ENCODE peak calls at places on chromosomes 13 and 19, in eight cellular contexts. Z is brain microvascular endothelial cell, E is HFF-Myc, B is mesothelial cell of epicardium, Y is activated B cell treated with CpG ODN at 0.5 μM for 24 hours, H is AG09309, Q is A673, F is HCT116. K is an unnamed sample.

GRCh38 chr13:87942204-87942603 is 271.0 kb downstream of the SLITRK5 start:
- DNase-seq in Z (no peak), E (no peak), B (no peak), Y (no peak), H (no peak), Q (no peak), F (no peak), K (no peak)

GRCh38 chr19:45098521-45099464 is 5.8 kb downstream of the PPP1R37 start:
- DNase-seq in Z (no peak), E (no peak), B (no peak), Y (no peak), H (no peak), Q (peak), F (no peak), K (no peak)

GRCh38 chr13:80840313-80840976 is 499.5 kb upstream of the SPRY2 start:
- DNase-seq in Z (peak), E (no peak), B (no peak), Y (no peak), H (no peak), Q (peak), F (no peak), K (no peak)

GRCh38 chr19:17405250-17406038 is at the start of gene BST2:
- DNase-seq in Z (peak), E (no peak), B (peak), Y (peak), H (no peak), Q (peak), F (no peak), K (peak)

GRCh38 chr19:32459199-32459865 is 53.8 kb downstream of the DPY19L3 start:
- DNase-seq in Z (no peak), E (no peak), B (no peak), Y (no peak), H (no peak), Q (no peak), F (no peak), K (no peak)

GRCh38 chr13:32587014-32587773 is 942 bp downstream of the PDS5B start:
- DNase-seq in Z (peak), E (no peak), B (peak), Y (peak), H (no peak), Q (peak), F (peak), K (peak)

GRCh38 chr19:38724380-38724854 is 19.9 kb downstream of the CAPN12 start:
- DNase-seq in Z (no peak), E (no peak), B (no peak), Y (no peak), H (no peak), Q (no peak), F (no peak), K (no peak)

GRCh38 chr13:41289463-41289881 is 21.6 kb upstream of the NAA16 start:
- DNase-seq in Z (no peak), E (no peak), B (no peak), Y (no peak), H (no peak), Q (no peak), F (no peak), K (no peak)

GRCh38 chr13:107006646-107007045 is 438.7 kb upstream of the ARGLU1 start:
- DNase-seq in Z (no peak), E (no peak), B (no peak), Y (no peak), H (no peak), Q (no peak), F (no peak), K (no peak)

GRCh38 chr13:19961484-19961883 is 3.0 kb downstream of the ZMYM2 start:
- DNase-seq in Z (no peak), E (no peak), B (no peak), Y (no peak), H (no peak), Q (no peak), F (no peak), K (no peak)

GRCh38 chr19:16380943-16381755 is 56.5 kb downstream of the KLF2 start:
- DNase-seq in Z (no peak), E (no peak), B (no peak), Y (no peak), H (no peak), Q (no peak), F (no peak), K (peak)

GRCh38 chr19:3053218-3053621 is 9.1 kb downstream of the TLE5 start:
- DNase-seq in Z (no peak), E (no peak), B (no peak), Y (no peak), H (no peak), Q (no peak), F (no peak), K (no peak)

GRCh38 chr13:29753593-29754485 is 96.6 kb downstream of the UBL3 start:
- DNase-seq in Z (no peak), E (no peak), B (no peak), Y (no peak), H (no peak), Q (no peak), F (no peak), K (no peak)

GRCh38 chr13:75770164-75771145 is 134.3 kb downstream of the LMO7 start:
- DNase-seq in Z (peak), E (no peak), B (no peak), Y (no peak), H (no peak), Q (no peak), F (no peak), K (no peak)

GRCh38 chr19:47209323-47210179 is 21.4 kb downstream of the BBC3 start:
- DNase-seq in Z (no peak), E (no peak), B (no peak), Y (no peak), H (no peak), Q (no peak), F (no peak), K (no peak)

GRCh38 chr19:10863107-10863700 is 8.1 kb upstream of the CARM1 start:
- DNase-seq in Z (peak), E (no peak), B (no peak), Y (no peak), H (no peak), Q (no peak), F (no peak), K (peak)

GRCh38 chr13:30394798-30395191 is 27.5 kb upstream of the UBE2L5 start:
- DNase-seq in Z (no peak), E (no peak), B (no peak), Y (no peak), H (no peak), Q (no peak), F (no peak), K (no peak)

GRCh38 chr13:32624441-32624840 is 38.2 kb downstream of the PDS5B start:
- DNase-seq in Z (no peak), E (no peak), B (no peak), Y (no peak), H (no peak), Q (no peak), F (no peak), K (no peak)

GRCh38 chr19:55080121-55080914 is 4.6 kb downstream of the EPS8L1 start:
- DNase-seq in Z (peak), E (no peak), B (peak), Y (peak), H (no peak), Q (peak), F (peak), K (peak)

GRCh38 chr13:44259045-44260042 is 114.3 kb upstream of the SERP2 start:
- DNase-seq in Z (peak), E (no peak), B (no peak), Y (peak), H (no peak), Q (no peak), F (no peak), K (peak)

GRCh38 chr13:76884167-76884566 is 2.0 kb downstream of the KCTD12 start:
- DNase-seq in Z (peak), E (peak), B (no peak), Y (no peak), H (no peak), Q (peak), F (no peak), K (peak)

GRCh38 chr13:99528547-99528946 is 27.3 kb downstream of the TM9SF2 start:
- DNase-seq in Z (no peak), E (no peak), B (no peak), Y (no peak), H (no peak), Q (peak), F (no peak), K (no peak)

GRCh38 chr19:7533281-7533819 is 2.2 kb upstream of the PNPLA6 start:
- DNase-seq in Z (no peak), E (no peak), B (no peak), Y (no peak), H (no peak), Q (peak), F (no peak), K (no peak)

GRCh38 chr19:7533925-7534480 is 1.5 kb upstream of the PNPLA6 start:
- DNase-seq in Z (peak), E (no peak), B (peak), Y (peak), H (peak), Q (peak), F (peak), K (peak)

GRCh38 chr19:7535993-7536685 is 622 bp downstream of the PNPLA6 start:
- DNase-seq in Z (no peak), E (no peak), B (no peak), Y (no peak), H (no peak), Q (no peak), F (no peak), K (no peak)

GRCh38 chr19:7534531-7534980 is 961 bp upstream of the PNPLA6 start:
- DNase-seq in Z (peak), E (peak), B (peak), Y (no peak), H (peak), Q (peak), F (no peak), K (no peak)

DNA sequence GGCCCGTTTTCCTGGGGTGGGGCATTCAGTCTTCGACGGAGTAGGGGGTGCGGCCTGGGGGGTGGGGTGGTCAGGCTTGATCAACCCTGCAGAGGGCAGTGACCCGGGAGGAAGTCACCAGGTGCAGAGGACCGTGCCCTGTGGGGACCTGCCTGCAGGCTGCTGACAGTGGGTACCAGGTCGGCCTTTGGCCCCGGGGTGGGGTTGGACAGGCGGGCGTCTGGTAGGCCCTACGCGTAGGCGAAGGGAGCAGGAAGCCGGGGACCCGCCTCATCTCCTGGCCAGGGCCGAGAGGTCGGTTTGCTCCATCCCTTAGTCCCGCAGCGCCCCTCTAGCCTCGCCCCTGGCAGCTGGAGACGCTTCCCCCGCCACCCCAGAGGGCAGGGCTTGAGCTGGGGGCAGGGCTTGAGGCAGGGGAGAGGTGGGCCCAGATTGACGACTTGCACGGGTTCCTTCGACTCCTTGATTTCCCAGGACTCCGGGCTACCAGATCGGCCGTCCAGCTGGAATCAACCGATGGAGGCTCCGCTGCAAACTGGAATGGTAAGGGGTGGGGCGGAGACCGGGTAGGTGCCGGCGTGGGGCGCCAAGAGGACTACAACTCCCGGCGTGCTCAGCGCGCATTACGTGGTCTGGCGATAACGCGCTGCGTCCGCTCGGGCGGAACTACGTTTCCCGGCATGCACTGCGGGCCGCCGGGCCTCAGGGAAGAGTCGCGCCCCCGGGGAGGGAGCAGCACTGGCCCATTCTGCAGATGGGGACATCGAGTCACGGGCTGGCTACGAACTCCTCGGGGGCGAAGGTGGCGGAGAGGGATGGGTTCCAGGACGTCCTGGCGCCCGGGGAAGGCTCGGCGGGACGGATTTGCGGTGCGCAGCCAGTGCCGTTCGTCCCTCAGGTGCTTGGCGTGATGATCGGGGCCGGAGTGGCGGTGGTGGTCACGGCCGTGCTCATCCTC is at the start of gene PNPLA6:
- DNase-seq in Z (peak), E (peak), B (peak), Y (peak), H (peak), Q (peak), F (peak), K (peak)
- TF ChIP-seq CTCF in Z (no peak), E (no peak), B (no peak), Y (no peak), H (no peak), Q (no peak), F (no peak), K (no peak)

GRCh38 chr19:12838182-12838890 is at the start of gene MAST1:
- DNase-seq in Z (no peak), E (no peak), B (peak), Y (no peak), H (no peak), Q (peak), F (no peak), K (no peak)
- TF ChIP-seq CTCF in Z (peak), E (no peak), B (peak), Y (no peak), H (peak), Q (no peak), F (peak), K (peak)

DNA sequence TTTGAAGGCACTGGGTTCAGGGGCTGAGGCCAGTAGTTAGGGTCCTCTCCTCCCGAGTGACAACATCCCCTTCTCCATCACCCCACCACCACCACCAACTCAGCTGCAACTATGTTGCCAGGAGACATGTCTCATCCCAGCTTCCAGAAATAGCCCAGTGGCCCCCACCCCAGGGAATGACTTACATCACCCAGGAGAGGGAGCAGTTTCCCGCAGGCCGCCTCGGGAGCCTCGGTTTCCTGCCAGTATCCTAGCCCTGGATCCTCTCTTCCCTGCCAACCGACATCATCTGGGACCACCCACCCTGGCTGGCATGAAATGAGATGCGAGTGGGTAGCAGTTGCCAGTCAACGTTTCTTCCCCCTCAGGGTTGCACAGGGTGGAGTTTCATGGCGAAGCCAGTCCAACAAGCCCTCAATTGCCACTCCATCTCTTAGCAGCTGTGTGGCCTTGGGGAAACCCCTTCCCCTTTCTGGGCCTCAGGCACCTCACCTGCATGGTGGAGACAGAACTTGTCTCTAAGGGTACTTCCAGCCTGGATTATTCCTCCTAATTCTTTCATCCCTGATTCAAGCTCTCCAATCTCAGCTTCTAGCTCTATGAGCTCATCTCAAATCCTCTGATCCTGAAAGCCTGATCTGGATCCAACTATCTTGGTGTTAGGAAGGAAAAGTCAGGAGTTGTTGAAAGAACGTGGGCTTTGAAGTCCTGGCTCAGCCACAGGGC is 3.9 kb upstream of the GSK3A start:
- DNase-seq in Z (peak), E (no peak), B (peak), Y (no peak), H (peak), Q (peak), F (no peak), K (no peak)
- TF ChIP-seq CTCF in Z (peak), E (peak), B (no peak), Y (no peak), H (peak), Q (peak), F (peak), K (no peak)

GRCh38 chr13:28415994-28416411 is 78.9 kb downstream of the FLT1 start:
- DNase-seq in Z (no peak), E (no peak), B (no peak), Y (no peak), H (no peak), Q (no peak), F (peak), K (no peak)
- TF ChIP-seq CTCF in Z (no peak), E (no peak), B (no peak), Y (no peak), H (no peak), Q (peak), F (no peak), K (no peak)

GRCh38 chr19:40744554-40745401 is 5.5 kb downstream of the ACTMAP start:
- DNase-seq in Z (no peak), E (no peak), B (no peak), Y (no peak), H (no peak), Q (no peak), F (no peak), K (no peak)
- TF ChIP-seq CTCF in Z (no peak), E (no peak), B (no peak), Y (no peak), H (no peak), Q (peak), F (peak), K (no peak)

GRCh38 chr13:114064516-114065140 is 67.8 kb downstream of the RASA3 start:
- DNase-seq in Z (no peak), E (peak), B (no peak), Y (no peak), H (no peak), Q (no peak), F (no peak), K (no peak)

GRCh38 chr13:114063545-114064515 is 68.6 kb downstream of the RASA3 start:
- DNase-seq in Z (no peak), E (peak), B (no peak), Y (no peak), H (peak), Q (no peak), F (no peak), K (peak)

GRCh38 chr13:114065926-114066774 is 66.3 kb downstream of the RASA3 start:
- DNase-seq in Z (no peak), E (no peak), B (no peak), Y (no peak), H (no peak), Q (no peak), F (no peak), K (peak)

GRCh38 chr13:114066956-114067355 is 65.5 kb downstream of the RASA3 start:
- DNase-seq in Z (no peak), E (no peak), B (no peak), Y (no peak), H (no peak), Q (no peak), F (no peak), K (no peak)

DNA sequence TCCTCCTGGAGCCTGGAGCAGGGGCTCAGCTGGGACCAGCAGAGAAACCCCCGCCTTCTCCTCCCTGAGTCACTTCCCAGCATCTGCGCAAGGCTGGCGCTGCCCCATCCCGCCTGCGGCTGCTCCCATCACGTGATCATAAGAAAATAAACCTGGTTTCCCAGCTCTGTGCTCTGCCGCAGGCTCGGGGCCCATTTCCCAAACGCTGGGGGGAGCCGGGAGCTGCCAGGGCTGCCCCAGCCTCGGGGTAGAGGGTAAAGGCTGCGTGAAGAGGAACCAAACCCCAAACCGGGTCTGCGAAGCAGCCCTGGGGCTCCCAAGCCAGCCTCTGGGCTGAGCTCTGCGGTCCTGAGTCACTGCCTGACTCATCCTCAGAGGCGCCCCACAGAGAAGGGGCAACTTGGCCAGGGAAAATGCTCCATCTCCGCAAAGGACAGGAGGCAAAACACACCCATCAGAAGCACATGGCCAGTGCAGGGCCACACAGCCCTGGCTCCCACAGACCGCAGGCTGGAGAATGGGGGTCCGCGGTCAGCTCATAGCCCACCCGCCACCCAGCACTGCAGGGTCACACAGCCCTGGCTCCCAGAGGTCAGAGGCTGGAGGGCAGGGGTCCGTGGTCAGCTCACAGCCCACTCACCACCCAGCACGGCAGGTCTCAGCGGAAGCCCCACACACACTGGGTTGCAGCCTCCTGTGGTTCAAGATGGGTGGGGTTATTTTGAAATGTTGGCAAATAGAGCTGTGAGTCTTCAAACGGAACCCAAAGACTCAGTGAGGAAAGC is 67.1 kb downstream of the RASA3 start:
- DNase-seq in Z (peak), E (peak), B (peak), Y (peak), H (peak), Q (peak), F (peak), K (peak)
- TF ChIP-seq CTCF in Z (peak), E (no peak), B (no peak), Y (no peak), H (no peak), Q (no peak), F (no peak), K (no peak)

GRCh38 chr19:43779820-43780219 is 953 bp downstream of the KCNN4 start:
- DNase-seq in Z (no peak), E (no peak), B (no peak), Y (no peak), H (no peak), Q (no peak), F (no peak), K (no peak)
- TF ChIP-seq CTCF in Z (peak), E (no peak), B (no peak), Y (no peak), H (no peak), Q (no peak), F (peak), K (peak)

DNA sequence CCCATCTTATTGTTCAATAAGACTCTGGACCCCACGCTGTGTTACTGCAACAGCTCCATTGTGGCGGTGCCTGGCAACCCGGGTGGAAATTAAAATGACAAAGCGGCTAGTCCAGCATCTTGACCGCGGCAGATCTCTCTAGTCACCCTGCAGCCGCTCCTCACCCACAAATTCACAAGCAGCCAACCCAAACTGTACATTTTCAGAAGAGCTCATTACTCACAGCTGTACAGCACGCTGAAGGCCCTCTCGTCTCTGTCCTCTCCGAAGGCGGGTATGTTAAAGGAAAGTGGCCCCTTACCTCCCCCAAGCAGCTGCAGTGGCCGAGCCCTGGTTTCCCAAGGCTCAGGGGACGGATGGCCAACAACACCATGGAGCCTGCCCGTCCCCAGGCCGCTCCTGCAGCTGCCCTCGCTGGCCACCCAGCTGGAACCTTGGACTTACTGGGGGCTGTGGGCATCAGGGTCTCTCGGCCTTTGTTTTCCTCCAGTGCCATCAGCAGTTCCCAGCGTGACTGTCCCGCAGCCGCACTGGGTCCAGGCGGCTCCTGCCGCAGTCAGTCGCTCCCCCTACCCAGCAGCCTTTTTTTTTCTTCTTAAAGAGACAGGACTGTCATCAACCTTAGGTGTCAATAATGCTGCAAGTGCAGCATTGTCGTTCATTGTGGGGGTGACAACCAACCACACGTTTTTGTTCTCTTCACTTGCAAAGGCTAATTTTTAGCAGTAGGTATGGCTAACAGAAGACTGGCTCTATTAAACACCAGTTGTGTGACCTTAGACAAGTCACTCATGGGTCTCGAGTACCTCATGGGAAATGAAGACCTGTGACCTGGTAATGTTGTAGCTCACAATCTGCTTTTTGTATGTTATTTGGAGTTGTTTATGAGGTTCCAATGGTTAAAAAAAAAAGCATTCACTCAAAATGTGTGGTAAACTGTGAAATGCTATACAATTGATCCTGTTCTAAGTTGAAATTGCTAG is at the start of gene SACS:
- DNase-seq in Z (peak), E (no peak), B (no peak), Y (no peak), H (no peak), Q (peak), F (no peak), K (no peak)
- TF ChIP-seq CTCF in Z (no peak), E (no peak), B (no peak), Y (no peak), H (no peak), Q (no peak), F (no peak), K (no peak)